ENCODE peak calls at places on chromosomes 2 and 18, in six cellular contexts. M, W, D, Z, X and N are unnamed samples.

GRCh38 chr2:128727404-128727803 is 408.7 kb upstream of the HS6ST1 start:
- DNase-seq in X (no peak), M (no peak), Z (no peak), W (no peak), D (no peak), N (no peak)

GRCh38 chr2:9263388-9263787 is 56.8 kb downstream of the ASAP2 start:
- DNase-seq in W (no peak), M (no peak), D (no peak), X (no peak), Z (peak; percentile 57), N (no peak)

GRCh38 chr2:85537600-85538506 is 1.1 kb upstream of the MAT2A start:
- DNase-seq in Z (peak; percentile 74), M (no peak), W (peak; percentile 37), X (peak; percentile 72), D (peak; percentile 55), N (peak; percentile 53)

GRCh38 chr18:9736942-9737813 is 29.1 kb downstream of the RAB31 start:
- DNase-seq in M (peak; percentile 77), W (no peak), X (no peak), D (no peak), Z (no peak), N (no peak)

GRCh38 chr2:186842373-186842772 is 6.6 kb downstream of the ZSWIM2 start:
- DNase-seq in X (no peak), W (no peak), Z (no peak), D (no peak), M (no peak), N (no peak)

GRCh38 chr2:211237586-211237985 is 681.2 kb downstream of the CPS1 start:
- DNase-seq in Z (no peak), X (no peak), D (no peak), W (no peak), M (no peak), N (no peak)

GRCh38 chr2:1492696-1493095 is 79.4 kb downstream of the TPO start:
- DNase-seq in D (no peak), Z (no peak), W (no peak), M (no peak), X (no peak), N (no peak)

GRCh38 chr2:168490015-168490874 is 34.2 kb downstream of the CERS6 start:
- DNase-seq in W (peak; percentile 6), X (no peak), D (no peak), M (peak; percentile 63), Z (peak; percentile 47), N (no peak)

GRCh38 chr18:7902399-7902839 is 335.3 kb downstream of the PTPRM start:
- DNase-seq in Z (no peak), W (peak; percentile 55), D (no peak), X (no peak), M (no peak), N (no peak)

GRCh38 chr18:76518543-76519155 is 23.6 kb upstream of the ZNF516 start:
- DNase-seq in W (no peak), D (peak; percentile 61), M (no peak), Z (peak; percentile 20), X (peak; percentile 70), N (no peak)

GRCh38 chr2:147368306-147368705 is 476.5 kb upstream of the ACVR2A start:
- DNase-seq in X (no peak), W (no peak), D (no peak), Z (no peak), M (no peak), N (no peak)

GRCh38 chr2:12059616-12060441 is 313.4 kb downstream of the LPIN1 start:
- DNase-seq in W (no peak), M (peak; percentile 7), X (no peak), Z (no peak), D (no peak), N (no peak)

GRCh38 chr2:6932833-6933232 is 15.6 kb downstream of the RNF144A start:
- DNase-seq in Z (no peak), M (no peak), X (no peak), W (no peak), D (no peak), N (peak; percentile 13)

GRCh38 chr2:232522855-232523681 is 2.9 kb downstream of the PRSS56 start:
- DNase-seq in Z (no peak), M (no peak), W (peak; percentile 28), X (no peak), D (no peak), N (no peak)
- H3K4me3 ChIP-seq in Z (peak overlapping the region; percentile 27), M (no peak overlapping the region), W (peak overlapping the region; percentile 45), X (no peak overlapping the region), D (peak overlapping the region; percentile 42), N (no peak overlapping the region)

GRCh38 chr18:5478261-5478660 is 65.5 kb downstream of the EPB41L3 start:
- DNase-seq in M (no peak), Z (no peak), W (no peak), D (no peak), X (no peak), N (no peak)
- H3K4me3 ChIP-seq in M (no peak overlapping the region), Z (no peak overlapping the region), W (no peak overlapping the region), D (no peak overlapping the region), X (no peak overlapping the region), N (no peak overlapping the region)

DNA sequence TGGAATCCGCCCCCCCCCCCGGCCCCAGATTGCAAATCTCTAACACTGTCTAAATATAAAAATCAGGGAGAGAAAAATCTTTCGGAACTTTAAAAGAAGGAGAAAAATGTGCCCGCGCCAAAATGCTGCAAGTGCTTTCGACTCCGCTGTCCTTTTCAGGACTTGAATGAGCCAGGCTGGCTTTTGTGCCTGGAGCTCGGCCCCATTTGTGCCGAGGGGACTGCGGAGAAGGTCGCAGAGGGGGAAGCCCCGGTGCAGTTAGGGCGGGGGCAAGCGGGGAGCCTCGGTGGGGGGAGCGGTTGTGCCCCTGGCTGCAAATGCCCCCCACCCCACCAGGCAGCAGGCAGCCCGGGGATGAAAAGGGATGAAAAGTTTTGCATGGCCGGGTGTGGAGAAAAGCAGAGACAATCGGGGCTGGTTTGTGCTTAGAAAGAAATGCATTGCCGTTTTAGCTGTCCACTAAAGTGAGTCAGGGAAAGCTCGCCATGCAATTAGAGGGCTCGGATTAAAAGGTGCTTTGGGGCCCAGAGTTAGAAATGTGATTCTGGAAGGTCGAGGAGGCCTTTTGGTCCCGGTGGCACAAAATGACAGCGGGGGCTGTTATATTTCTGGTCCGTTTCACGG is 1.6 kb downstream of the INHBB start:
- DNase-seq in X (no peak), Z (peak; percentile 74), D (no peak), M (no peak), W (no peak), N (no peak)
- H3K4me3 ChIP-seq in X (no peak overlapping the region), Z (no peak overlapping the region), D (peak overlapping the region; percentile 56), M (no peak overlapping the region), W (peak overlapping the region; percentile 85), N (peak overlapping the region; percentile 43)

DNA sequence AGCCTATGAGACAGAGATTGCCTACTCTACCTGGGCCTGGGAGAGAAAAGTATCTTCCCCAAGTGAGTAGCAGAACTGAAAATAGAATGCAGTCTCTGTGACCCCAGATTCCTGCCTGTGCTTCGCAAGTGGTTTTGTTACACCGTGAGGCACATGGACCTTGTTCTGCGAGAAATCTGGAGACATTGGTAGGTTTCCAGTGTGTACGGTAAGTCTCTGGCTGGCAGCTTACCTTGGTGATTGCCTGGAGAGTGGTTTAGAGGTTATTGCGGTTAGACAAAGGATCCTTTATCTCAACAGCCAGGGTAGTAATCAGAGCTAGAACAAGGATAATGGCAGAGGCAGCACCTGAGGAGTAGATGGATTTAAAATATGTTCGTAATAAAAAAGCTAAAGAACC is 606.0 kb upstream of the GCFC2 start:
- DNase-seq in X (no peak), M (no peak), D (no peak), Z (no peak), W (no peak), N (no peak)
- H3K4me3 ChIP-seq in X (no peak overlapping the region), M (no peak overlapping the region), D (no peak overlapping the region), Z (no peak overlapping the region), W (no peak overlapping the region), N (no peak overlapping the region)